ENCODE peak calls at places on chromosome 9, in four cellular contexts. K, N, P and H are unnamed samples.

GRCh38 chr9:124530216-124530615 is 23.0 kb upstream of the NR5A1 start:
- DNase-seq in K (no peak), N (no peak), P (no peak), H (no peak)

GRCh38 chr9:72351538-72352453 is 13.2 kb downstream of the ZFAND5 start:
- DNase-seq in K (no peak), N (peak), P (no peak), H (no peak)

GRCh38 chr9:89390578-89390977 is 72.3 kb downstream of the SECISBP2 start:
- DNase-seq in K (no peak), N (no peak), P (no peak), H (no peak)

GRCh38 chr9:123722378-123722777 is 207.5 kb downstream of the DENND1A start:
- DNase-seq in K (no peak), N (no peak), P (no peak), H (no peak)

GRCh38 chr9:114652776-114653555 is 4.6 kb downstream of the TEX53 start:
- DNase-seq in K (no peak), N (peak), P (no peak), H (no peak)

GRCh38 chr9:113233146-113233545 is 11.8 kb downstream of the SLC31A1 start:
- DNase-seq in K (no peak), N (no peak), P (no peak), H (no peak)

GRCh38 chr9:71766663-71767062 is 1.6 kb downstream of the CEMIP2 start:
- DNase-seq in K (no peak), N (peak), P (no peak), H (no peak)

GRCh38 chr9:69036319-69036718 is 767 bp downstream of the FXN start:
- DNase-seq in K (no peak), N (peak), P (no peak), H (no peak)

GRCh38 chr9:35939851-35940250 is 18.1 kb downstream of the OR2S2 start:
- DNase-seq in K (no peak), N (no peak), P (no peak), H (no peak)

GRCh38 chr9:112495614-112496013 is 9.0 kb downstream of the KIAA1958 start:
- DNase-seq in K (no peak), N (no peak), P (no peak), H (no peak)

GRCh38 chr9:93116049-93116961 is 17.7 kb downstream of the NINJ1 start:
- DNase-seq in K (no peak), N (no peak), P (no peak), H (peak)

GRCh38 chr9:76593011-76593347 is 134.0 kb downstream of the GCNT1 start:
- DNase-seq in K (no peak), N (no peak), P (no peak), H (no peak)

GRCh38 chr9:112327718-112328450 is 5.5 kb downstream of the PTBP3 start:
- DNase-seq in K (no peak), N (peak), P (no peak), H (no peak)

DNA sequence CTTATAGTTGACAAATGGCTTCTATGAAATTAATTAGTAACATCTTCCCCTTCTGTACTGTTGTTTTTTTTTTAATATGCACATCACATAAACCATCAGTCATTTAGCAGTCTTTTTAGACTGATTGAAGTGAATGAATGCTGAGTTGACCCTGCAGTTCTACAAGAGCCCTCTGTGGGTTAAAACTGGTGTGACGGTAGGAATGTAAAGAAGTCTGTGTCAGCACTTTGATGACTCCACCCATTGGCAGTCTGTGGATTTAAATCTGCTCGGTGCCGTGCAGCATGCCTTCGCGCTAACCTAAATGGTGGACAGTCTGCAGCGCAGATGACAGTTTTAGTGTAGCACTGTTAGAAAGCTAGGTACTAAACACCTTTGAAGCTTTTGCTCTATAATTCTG is 3.1 kb downstream of the GTF3C4 start:
- DNase-seq in K (no peak), N (peak), P (no peak), H (no peak)
- TF ChIP-seq CTCF in K (no peak), N (peak), P (no peak), H (no peak)

GRCh38 chr9:121107041-121107440 is 32.3 kb downstream of the CNTRL start:
- DNase-seq in K (no peak), N (peak), P (no peak), H (no peak)
- TF ChIP-seq CTCF in K (no peak), N (peak), P (peak), H (no peak)

GRCh38 chr9:128420060-128420650 is 502 bp upstream of the CERCAM start:
- DNase-seq in K (peak), N (peak), P (peak), H (peak)

GRCh38 chr9:128421474-128422010 is 885 bp downstream of the CERCAM start:
- DNase-seq in K (no peak), N (peak), P (no peak), H (no peak)

GRCh38 chr9:128419061-128419925 is 1.4 kb upstream of the CERCAM start:
- DNase-seq in K (no peak), N (no peak), P (no peak), H (no peak)

GRCh38 chr9:128422783-128423150 is 2.1 kb downstream of the CERCAM start:
- DNase-seq in K (no peak), N (peak), P (no peak), H (no peak)

GRCh38 chr9:128420651-128421473 is at the start of gene CERCAM:
- DNase-seq in K (peak), N (peak), P (peak), H (peak)
- TF ChIP-seq CTCF in K (no peak), N (no peak), P (no peak), H (peak)

GRCh38 chr9:74771672-74772071 is 116.0 kb downstream of the TRPM6 start:
- DNase-seq in K (no peak), N (no peak), P (no peak), H (no peak)

GRCh38 chr9:74772126-74772525 is 115.6 kb downstream of the TRPM6 start:
- DNase-seq in K (no peak), N (no peak), P (no peak), H (no peak)

GRCh38 chr9:74773886-74774479 is 113.7 kb downstream of the TRPM6 start:
- DNase-seq in K (peak), N (peak), P (peak), H (no peak)

GRCh38 chr9:74771262-74771585 is 116.5 kb downstream of the TRPM6 start:
- DNase-seq in K (no peak), N (no peak), P (no peak), H (no peak)

GRCh38 chr9:74770508-74771261 is 117.0 kb downstream of the TRPM6 start:
- DNase-seq in K (peak), N (no peak), P (peak), H (no peak)
- TF ChIP-seq CTCF in K (peak), N (peak), P (peak), H (peak)

GRCh38 chr9:132214027-132214622 is 52.3 kb downstream of the NTNG2 start:
- DNase-seq in K (peak), N (peak), P (no peak), H (peak)
- TF ChIP-seq CTCF in K (no peak), N (no peak), P (no peak), H (no peak)

DNA sequence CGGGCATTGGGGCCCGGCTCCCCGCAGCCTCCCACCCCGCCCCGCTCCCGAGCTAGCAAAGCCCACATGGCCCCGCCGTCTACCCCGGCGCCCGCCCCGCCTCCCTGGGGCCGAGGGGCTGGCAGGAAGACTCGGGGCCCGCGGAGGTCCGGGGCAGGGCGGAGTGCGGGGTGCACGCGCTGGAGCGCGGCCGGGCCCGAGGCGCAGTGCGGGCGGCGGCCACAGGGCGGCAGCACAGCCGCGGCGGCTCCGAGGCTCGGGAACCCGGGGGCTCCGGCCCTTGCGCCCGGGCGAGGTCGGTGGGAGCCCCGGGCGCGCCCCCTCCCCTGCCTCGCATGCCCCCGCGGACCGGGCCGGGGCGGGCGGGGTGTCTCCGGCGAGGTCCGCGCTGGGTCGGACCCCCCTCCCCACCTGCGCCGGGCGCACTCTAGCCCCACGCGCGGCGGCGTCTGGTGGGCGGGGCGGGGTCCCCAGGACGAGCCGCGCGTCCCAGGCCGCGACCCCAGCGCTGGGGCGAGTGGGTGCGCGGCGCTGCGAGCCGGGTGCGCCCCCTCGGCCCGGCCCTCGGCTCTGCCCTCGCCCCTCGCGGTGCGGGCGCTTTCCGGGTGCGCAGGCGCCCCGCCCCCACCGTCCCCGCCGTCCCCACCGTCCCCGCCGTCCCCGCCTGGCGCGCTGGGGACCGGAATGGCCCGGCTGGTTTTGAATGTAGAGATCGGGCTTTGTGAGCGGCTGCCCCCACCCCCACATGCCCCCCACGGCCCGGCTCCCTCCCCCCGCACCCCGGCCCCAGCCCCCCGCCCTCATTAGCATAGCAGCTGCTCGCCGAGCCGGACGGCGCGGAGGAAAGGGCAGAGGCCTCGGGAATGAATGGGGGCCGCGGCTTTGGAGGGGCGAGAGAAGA is 6.5 kb downstream of the NRARP start:
- DNase-seq in K (peak), N (no peak), P (peak), H (no peak)
- TF ChIP-seq CTCF in K (peak), N (peak), P (no peak), H (peak)

GRCh38 chr9:19940808-19941207 is 152.0 kb upstream of the SLC24A2 start:
- DNase-seq in K (no peak), N (no peak), P (no peak), H (no peak)

GRCh38 chr9:19936598-19936997 is 147.8 kb upstream of the SLC24A2 start:
- DNase-seq in K (no peak), N (no peak), P (no peak), H (no peak)

GRCh38 chr9:19937121-19937520 is 148.3 kb upstream of the SLC24A2 start:
- DNase-seq in K (no peak), N (no peak), P (no peak), H (no peak)

GRCh38 chr9:19939890-19940289 is 151.1 kb upstream of the SLC24A2 start:
- DNase-seq in K (no peak), N (no peak), P (no peak), H (no peak)

GRCh38 chr9:19938990-19939736 is 150.3 kb upstream of the SLC24A2 start:
- DNase-seq in K (no peak), N (peak), P (no peak), H (no peak)
- TF ChIP-seq CTCF in K (no peak), N (no peak), P (no peak), H (no peak)

GRCh38 chr9:104121022-104121421 is 26.9 kb downstream of the SMC2 start:
- DNase-seq in K (peak), N (no peak), P (no peak), H (no peak)
- TF ChIP-seq CTCF in K (no peak), N (no peak), P (no peak), H (no peak)

DNA sequence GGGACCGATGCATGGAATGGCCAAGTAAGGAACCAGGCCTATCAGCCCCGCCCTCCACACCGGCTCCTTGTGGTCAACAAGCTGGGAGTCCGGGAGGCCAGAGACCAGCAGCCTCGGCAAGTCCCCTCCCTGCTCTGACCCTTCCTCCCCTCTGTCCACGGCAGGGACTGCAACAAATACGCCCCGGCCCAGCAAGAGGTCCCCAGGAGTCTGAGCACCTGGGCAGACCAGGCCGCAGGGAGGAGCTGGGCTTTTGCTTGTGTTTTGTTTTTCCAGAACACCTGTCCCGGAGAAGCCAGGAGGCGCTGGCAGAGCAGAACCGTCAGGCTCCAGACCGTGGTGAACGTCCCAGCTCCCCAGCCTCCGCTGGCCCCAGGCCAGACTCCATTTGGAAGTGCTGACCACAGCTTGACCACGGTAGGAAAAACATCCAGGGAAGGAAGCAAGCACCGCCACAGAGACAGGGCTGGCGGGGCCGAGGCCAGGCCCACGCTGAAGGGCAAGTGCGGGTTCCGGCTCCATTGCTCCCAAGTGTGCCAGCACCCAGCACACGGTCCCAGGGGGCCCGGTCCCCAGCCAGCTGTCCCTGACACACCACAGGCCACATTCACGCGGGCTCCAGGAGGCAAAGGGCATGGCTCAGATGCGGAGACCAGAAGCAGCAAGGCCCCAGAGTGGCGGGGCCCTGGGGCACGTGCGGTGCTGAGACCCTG is 56.6 kb downstream of the VAV2 start:
- DNase-seq in K (no peak), N (no peak), P (no peak), H (no peak)
- TF ChIP-seq CTCF in K (no peak), N (no peak), P (no peak), H (no peak)

GRCh38 chr9:81848472-81848871 is 79.8 kb upstream of the SPATA31D4 start:
- DNase-seq in K (no peak), N (peak), P (no peak), H (no peak)
- TF ChIP-seq CTCF in K (no peak), N (peak), P (no peak), H (no peak)